ENCODE peak calls at places on chromosomes 3 and 15, in four cellular contexts. E is GM12892; M is activated CD4-positive, alpha-beta T cell treated with anti-CD3 and anti-CD28 coated beads, Interleukin-2, amount 10 ng/mL, durations not matched to agents 7 days and 5 days; Y is SW480. X is an unnamed sample.

GRCh38 chr3:106086636-106087035 is 217.8 kb upstream of the CBLB start:
- DNase-seq in E (no peak), M (no peak), Y (no peak), X (no peak)

GRCh38 chr15:55279746-55280351 is 9.8 kb downstream of the RAB27A start:
- DNase-seq in E (no peak), M (peak), Y (peak), X (no peak)

GRCh38 chr15:23395832-23396231 is 41.3 kb downstream of the GOLGA8S start:
- DNase-seq in E (no peak), M (no peak), Y (no peak), X (no peak)

GRCh38 chr15:25469377-25469776 is 30.6 kb upstream of the UBE3A start:
- DNase-seq in E (no peak), M (no peak), Y (no peak), X (no peak)

GRCh38 chr3:144866504-144866903 is 894.9 kb downstream of the DIPK2A start:
- DNase-seq in E (no peak), M (no peak), Y (no peak), X (no peak)

GRCh38 chr3:9690451-9691450 is 12.9 kb upstream of the CPNE9 start:
- DNase-seq in E (peak), M (no peak), Y (no peak), X (no peak)

GRCh38 chr3:111521881-111522280 is 20.1 kb upstream of the CD96 start:
- DNase-seq in E (no peak), M (no peak), Y (no peak), X (no peak)

GRCh38 chr3:146359841-146360240 is 108.9 kb upstream of the PLSCR4 start:
- DNase-seq in E (no peak), M (no peak), Y (no peak), X (no peak)

GRCh38 chr15:87777054-87777498 is 479.5 kb downstream of the NTRK3 start:
- DNase-seq in E (no peak), M (no peak), Y (no peak), X (no peak)

GRCh38 chr3:129182390-129183180 is 1.1 kb downstream of the CNBP start:
- DNase-seq in E (no peak), M (peak), Y (no peak), X (peak)

GRCh38 chr15:52862657-52863056 is 72.5 kb upstream of the ONECUT1 start:
- DNase-seq in E (no peak), M (no peak), Y (no peak), X (no peak)

GRCh38 chr3:8204846-8205624 is 296.6 kb upstream of the LMCD1 start:
- DNase-seq in E (no peak), M (no peak), Y (no peak), X (no peak)

GRCh38 chr15:85408270-85408746 is 27.9 kb downstream of the AKAP13 start:
- DNase-seq in E (no peak), M (peak), Y (no peak), X (peak)

GRCh38 chr15:31434418-31435255 is 108.0 kb downstream of the KLF13 start:
- DNase-seq in E (peak), M (peak), Y (no peak), X (no peak)

GRCh38 chr3:132210476-132211346 is 106.5 kb upstream of the ACP3 start:
- DNase-seq in E (no peak), M (peak), Y (peak), X (peak)

GRCh38 chr3:59798372-59799086 is 748.7 kb upstream of the CFAP20DC start:
- DNase-seq in E (no peak), M (no peak), Y (no peak), X (no peak)

GRCh38 chr3:13654330-13655073 is 105.6 kb downstream of the FBLN2 start:
- DNase-seq in E (no peak), M (peak), Y (peak), X (no peak)

GRCh38 chr3:71578045-71578730 is 5.3 kb downstream of the FOXP1 start:
- DNase-seq in E (no peak), M (no peak), Y (no peak), X (no peak)

GRCh38 chr3:24682141-24682547 is 187.5 kb upstream of the THRB start:
- DNase-seq in E (no peak), M (no peak), Y (no peak), X (no peak)

GRCh38 chr15:90664650-90665287 is 52.4 kb upstream of the BLM start:
- DNase-seq in E (no peak), M (no peak), Y (no peak), X (peak)

GRCh38 chr3:32009101-32009500 is 27.6 kb downstream of the ZNF860 start:
- DNase-seq in E (no peak), M (no peak), Y (no peak), X (no peak)

GRCh38 chr3:15936347-15936746 is 138.6 kb upstream of the ANKRD28 start:
- DNase-seq in E (no peak), M (no peak), Y (no peak), X (no peak)

GRCh38 chr15:90213123-90213817 is 12.1 kb downstream of the SEMA4B start:
- DNase-seq in E (no peak), M (no peak), Y (no peak), X (no peak)

GRCh38 chr3:159536876-159537275 is 451.8 kb upstream of the IL12A start:
- DNase-seq in E (no peak), M (no peak), Y (no peak), X (no peak)

GRCh38 chr3:114179575-114179974 is 723 bp upstream of the DRD3 start:
- DNase-seq in E (no peak), M (peak), Y (peak), X (peak)

GRCh38 chr15:71282086-71282485 is 166.8 kb downstream of the THSD4 start:
- DNase-seq in E (no peak), M (no peak), Y (no peak), X (no peak)

GRCh38 chr15:58535894-58536293 is 104.1 kb downstream of the LIPC start:
- DNase-seq in E (no peak), M (no peak), Y (no peak), X (no peak)

GRCh38 chr15:37019479-37020433 is 80.6 kb downstream of the MEIS2 start:
- DNase-seq in E (no peak), M (no peak), Y (no peak), X (no peak)

GRCh38 chr15:56272474-56272873 is 28.8 kb upstream of the RFX7 start:
- DNase-seq in E (no peak), M (no peak), Y (no peak), X (no peak)

GRCh38 chr3:124774305-124774673 is 44.0 kb downstream of the UMPS start:
- DNase-seq in E (no peak), M (no peak), Y (peak), X (no peak)

GRCh38 chr3:160921020-160921635 is 165.1 kb downstream of the PPM1L start:
- DNase-seq in E (peak), M (no peak), Y (peak), X (peak)

GRCh38 chr3:138434875-138435772 is 708 bp downstream of the ESYT3 start:
- DNase-seq in E (no peak), M (no peak), Y (peak), X (no peak)

GRCh38 chr3:126995254-126995770 is 12.4 kb downstream of the PLXNA1 start:
- DNase-seq in E (no peak), M (no peak), Y (no peak), X (no peak)

GRCh38 chr3:194404365-194405140 is 5.5 kb upstream of the GP5 start:
- DNase-seq in E (no peak), M (peak), Y (peak), X (peak)

GRCh38 chr3:150721285-150722130 is 17.8 kb upstream of the ERICH6 start:
- DNase-seq in E (peak), M (peak), Y (peak), X (peak)